ENCODE peak calls at places on chromosomes 11 and 22, in ten cellular contexts. One of them, this sample, is unnamed. For H3K9me3 and H3K4me1, the result is how much of the 10 kb centered on the place peaks cover.

GRCh38 chr22:19553201-19553600 is 29.0 kb upstream of the CLDN5 start:
- DNase-seq in trophoblast cell: no peak
- DNase-seq in ovary: no peak
- DNase-seq in A549: no peak
- DNase-seq in cardiac muscle cell: no peak
- DNase-seq in transverse colon: no peak
- DNase-seq in IMR-90: no peak
- DNase-seq in upper lobe of left lung: no peak
- DNase-seq in GM12878: no peak
- DNase-seq in left ventricle myocardium inferior: no peak
- DNase-seq in this sample: no peak

GRCh38 chr11:65793625-65794400 is 7.0 kb downstream of the OVOL1 start:
- DNase-seq in trophoblast cell: no peak
- DNase-seq in ovary: no peak
- DNase-seq in A549: no peak
- DNase-seq in cardiac muscle cell: no peak
- DNase-seq in transverse colon: peak
- DNase-seq in IMR-90: no peak
- DNase-seq in upper lobe of left lung: peak
- DNase-seq in GM12878: no peak
- DNase-seq in left ventricle myocardium inferior: no peak
- DNase-seq in this sample: no peak

GRCh38 chr11:2531987-2532703 is 87.3 kb downstream of the KCNQ1 start:
- DNase-seq in trophoblast cell: no peak
- DNase-seq in ovary: no peak
- DNase-seq in A549: no peak
- DNase-seq in cardiac muscle cell: no peak
- DNase-seq in transverse colon: peak
- DNase-seq in IMR-90: no peak
- DNase-seq in upper lobe of left lung: peak
- DNase-seq in GM12878: no peak
- DNase-seq in left ventricle myocardium inferior: peak
- DNase-seq in this sample: peak

GRCh38 chr11:2345050-2345449 is 32.1 kb upstream of the CD81 start:
- DNase-seq in trophoblast cell: no peak
- DNase-seq in ovary: no peak
- DNase-seq in A549: no peak
- DNase-seq in cardiac muscle cell: no peak
- DNase-seq in transverse colon: no peak
- DNase-seq in IMR-90: no peak
- DNase-seq in upper lobe of left lung: no peak
- DNase-seq in GM12878: no peak
- DNase-seq in left ventricle myocardium inferior: no peak
- DNase-seq in this sample: no peak

GRCh38 chr11:33520103-33520502 is 180.5 kb downstream of the C11orf91 start:
- DNase-seq in trophoblast cell: no peak
- DNase-seq in ovary: no peak
- DNase-seq in A549: no peak
- DNase-seq in cardiac muscle cell: no peak
- DNase-seq in transverse colon: no peak
- DNase-seq in IMR-90: no peak
- DNase-seq in upper lobe of left lung: no peak
- DNase-seq in GM12878: no peak
- DNase-seq in left ventricle myocardium inferior: no peak
- DNase-seq in this sample: no peak

GRCh38 chr11:23586188-23586587 is 725.9 kb upstream of the CCDC179 start:
- DNase-seq in trophoblast cell: no peak
- DNase-seq in ovary: no peak
- DNase-seq in A549: no peak
- DNase-seq in cardiac muscle cell: no peak
- DNase-seq in transverse colon: no peak
- DNase-seq in IMR-90: peak
- DNase-seq in upper lobe of left lung: no peak
- DNase-seq in GM12878: no peak
- DNase-seq in left ventricle myocardium inferior: no peak
- DNase-seq in this sample: no peak

GRCh38 chr22:28395920-28396447 is 283.7 kb downstream of the TTC28 start:
- DNase-seq in trophoblast cell: peak
- DNase-seq in ovary: no peak
- DNase-seq in A549: no peak
- DNase-seq in cardiac muscle cell: peak
- DNase-seq in transverse colon: no peak
- DNase-seq in IMR-90: peak
- DNase-seq in upper lobe of left lung: no peak
- DNase-seq in GM12878: no peak
- DNase-seq in left ventricle myocardium inferior: no peak
- DNase-seq in this sample: no peak

GRCh38 chr22:30078320-30079311 is 1.6 kb upstream of the HORMAD2 start:
- DNase-seq in trophoblast cell: no peak
- DNase-seq in ovary: no peak
- DNase-seq in A549: no peak
- DNase-seq in cardiac muscle cell: no peak
- DNase-seq in transverse colon: no peak
- DNase-seq in IMR-90: no peak
- DNase-seq in upper lobe of left lung: no peak
- DNase-seq in GM12878: peak
- DNase-seq in left ventricle myocardium inferior: no peak
- DNase-seq in this sample: no peak

GRCh38 chr11:116700586-116701220 is 72.1 kb downstream of the BUD13 start:
- DNase-seq in trophoblast cell: no peak
- DNase-seq in ovary: no peak
- DNase-seq in A549: no peak
- DNase-seq in cardiac muscle cell: no peak
- DNase-seq in transverse colon: no peak
- DNase-seq in IMR-90: no peak
- DNase-seq in upper lobe of left lung: no peak
- DNase-seq in GM12878: no peak
- DNase-seq in left ventricle myocardium inferior: no peak
- DNase-seq in this sample: no peak

GRCh38 chr22:37345863-37346514 is 63.7 kb downstream of the CYTH4 start:
- DNase-seq in trophoblast cell: no peak
- DNase-seq in ovary: peak
- DNase-seq in A549: no peak
- DNase-seq in cardiac muscle cell: peak
- DNase-seq in transverse colon: peak
- DNase-seq in IMR-90: peak
- DNase-seq in upper lobe of left lung: no peak
- DNase-seq in GM12878: no peak
- DNase-seq in left ventricle myocardium inferior: peak
- DNase-seq in this sample: no peak

GRCh38 chr11:63635762-63636465 is 21.7 kb upstream of the PLAAT3 start:
- DNase-seq in trophoblast cell: peak
- DNase-seq in ovary: peak
- DNase-seq in A549: peak
- DNase-seq in cardiac muscle cell: peak
- DNase-seq in transverse colon: peak
- DNase-seq in IMR-90: peak
- DNase-seq in upper lobe of left lung: no peak
- DNase-seq in GM12878: peak
- DNase-seq in left ventricle myocardium inferior: peak
- DNase-seq in this sample: no peak

GRCh38 chr11:67563354-67564114 is 20.1 kb upstream of the GSTP1 start:
- DNase-seq in trophoblast cell: peak
- DNase-seq in ovary: peak
- DNase-seq in A549: no peak
- DNase-seq in cardiac muscle cell: peak
- DNase-seq in transverse colon: peak
- DNase-seq in IMR-90: peak
- DNase-seq in upper lobe of left lung: no peak
- DNase-seq in GM12878: no peak
- DNase-seq in left ventricle myocardium inferior: peak
- DNase-seq in this sample: no peak

GRCh38 chr22:17893900-17894299 is 119.6 kb upstream of the BID start:
- DNase-seq in trophoblast cell: no peak
- DNase-seq in ovary: no peak
- DNase-seq in A549: no peak
- DNase-seq in cardiac muscle cell: no peak
- DNase-seq in transverse colon: peak
- DNase-seq in IMR-90: no peak
- DNase-seq in upper lobe of left lung: no peak
- DNase-seq in GM12878: no peak
- DNase-seq in left ventricle myocardium inferior: no peak
- DNase-seq in this sample: no peak

GRCh38 chr11:9169595-9170295 is 78.3 kb upstream of the SCUBE2 start:
- DNase-seq in trophoblast cell: no peak
- DNase-seq in ovary: no peak
- DNase-seq in A549: no peak
- DNase-seq in cardiac muscle cell: no peak
- DNase-seq in transverse colon: no peak
- DNase-seq in IMR-90: peak
- DNase-seq in upper lobe of left lung: no peak
- DNase-seq in GM12878: no peak
- DNase-seq in left ventricle myocardium inferior: no peak
- DNase-seq in this sample: no peak

GRCh38 chr11:12864316-12865156 is 144.6 kb upstream of the RASSF10 start:
- DNase-seq in trophoblast cell: peak
- DNase-seq in ovary: no peak
- DNase-seq in A549: no peak
- DNase-seq in cardiac muscle cell: peak
- DNase-seq in transverse colon: no peak
- DNase-seq in IMR-90: peak
- DNase-seq in upper lobe of left lung: no peak
- DNase-seq in GM12878: no peak
- DNase-seq in left ventricle myocardium inferior: no peak
- DNase-seq in this sample: no peak

DNA sequence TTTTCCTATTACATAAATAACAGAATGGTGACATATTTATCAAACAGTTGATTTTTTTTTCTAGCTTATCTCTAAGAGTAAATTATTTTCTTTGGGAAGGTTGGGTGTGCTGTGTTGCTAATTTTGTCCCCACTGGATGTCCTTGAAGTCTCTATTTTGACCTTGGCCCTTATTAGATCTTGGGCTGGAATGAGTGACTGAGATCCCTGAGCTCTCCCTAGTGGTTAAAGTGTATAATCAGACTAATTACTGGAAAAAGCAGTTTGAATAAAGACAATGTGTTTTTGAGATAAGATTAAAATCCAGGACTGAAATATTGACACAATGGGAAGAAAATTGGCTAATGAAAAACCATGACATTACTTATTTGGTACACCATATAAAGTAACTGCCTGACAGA is 56.1 kb downstream of the AASDHPPT start:
- DNase-seq in trophoblast cell: no peak
- DNase-seq in ovary: no peak
- DNase-seq in A549: no peak
- DNase-seq in cardiac muscle cell: no peak
- DNase-seq in transverse colon: no peak
- DNase-seq in IMR-90: no peak
- DNase-seq in upper lobe of left lung: no peak
- DNase-seq in GM12878: no peak
- DNase-seq in left ventricle myocardium inferior: no peak
- DNase-seq in this sample: no peak
- H3K9me3 ChIP-seq in trophoblast cell: under half
- H3K9me3 ChIP-seq in ovary: under half
- H3K9me3 ChIP-seq in A549: under half
- H3K9me3 ChIP-seq in cardiac muscle cell: under half
- H3K9me3 ChIP-seq in transverse colon: under half
- H3K9me3 ChIP-seq in IMR-90: under half
- H3K9me3 ChIP-seq in upper lobe of left lung: under half
- H3K9me3 ChIP-seq in GM12878: under half
- H3K9me3 ChIP-seq in left ventricle myocardium inferior: under half
- H3K9me3 ChIP-seq in this sample: under half

GRCh38 chr11:44592125-44592643 is 26.7 kb downstream of the CD82 start:
- DNase-seq in trophoblast cell: peak
- DNase-seq in ovary: no peak
- DNase-seq in A549: no peak
- DNase-seq in cardiac muscle cell: peak
- DNase-seq in transverse colon: peak
- DNase-seq in IMR-90: peak
- DNase-seq in upper lobe of left lung: no peak
- DNase-seq in GM12878: no peak
- DNase-seq in left ventricle myocardium inferior: no peak
- DNase-seq in this sample: no peak
- H3K4me1 ChIP-seq in trophoblast cell: under half
- H3K4me1 ChIP-seq in ovary: under half
- H3K4me1 ChIP-seq in A549: under half
- H3K4me1 ChIP-seq in cardiac muscle cell: under half
- H3K4me1 ChIP-seq in transverse colon: under half
- H3K4me1 ChIP-seq in IMR-90: under half
- H3K4me1 ChIP-seq in upper lobe of left lung: under half
- H3K4me1 ChIP-seq in GM12878: under half
- H3K4me1 ChIP-seq in left ventricle myocardium inferior: half or more
- H3K4me1 ChIP-seq in this sample: under half

GRCh38 chr22:49483281-49483905 is 344.3 kb downstream of the BRD1 start:
- DNase-seq in trophoblast cell: no peak
- DNase-seq in ovary: no peak
- DNase-seq in A549: no peak
- DNase-seq in cardiac muscle cell: no peak
- DNase-seq in transverse colon: no peak
- DNase-seq in IMR-90: no peak
- DNase-seq in upper lobe of left lung: peak
- DNase-seq in GM12878: no peak
- DNase-seq in left ventricle myocardium inferior: no peak
- DNase-seq in this sample: no peak

GRCh38 chr22:49481651-49482399 is 345.8 kb downstream of the BRD1 start:
- DNase-seq in trophoblast cell: no peak
- DNase-seq in ovary: no peak
- DNase-seq in A549: no peak
- DNase-seq in cardiac muscle cell: no peak
- DNase-seq in transverse colon: no peak
- DNase-seq in IMR-90: no peak
- DNase-seq in upper lobe of left lung: peak
- DNase-seq in GM12878: no peak
- DNase-seq in left ventricle myocardium inferior: no peak
- DNase-seq in this sample: no peak

GRCh38 chr22:49483946-49484345 is 343.7 kb downstream of the BRD1 start:
- DNase-seq in trophoblast cell: no peak
- DNase-seq in ovary: no peak
- DNase-seq in A549: no peak
- DNase-seq in cardiac muscle cell: no peak
- DNase-seq in transverse colon: no peak
- DNase-seq in IMR-90: no peak
- DNase-seq in upper lobe of left lung: no peak
- DNase-seq in GM12878: no peak
- DNase-seq in left ventricle myocardium inferior: no peak
- DNase-seq in this sample: no peak

GRCh38 chr22:49480896-49481650 is 346.6 kb downstream of the BRD1 start:
- DNase-seq in trophoblast cell: no peak
- DNase-seq in ovary: no peak
- DNase-seq in A549: no peak
- DNase-seq in cardiac muscle cell: no peak
- DNase-seq in transverse colon: no peak
- DNase-seq in IMR-90: no peak
- DNase-seq in upper lobe of left lung: no peak
- DNase-seq in GM12878: no peak
- DNase-seq in left ventricle myocardium inferior: no peak
- DNase-seq in this sample: no peak

GRCh38 chr22:49482811-49483210 is 344.9 kb downstream of the BRD1 start:
- DNase-seq in trophoblast cell: no peak
- DNase-seq in ovary: no peak
- DNase-seq in A549: no peak
- DNase-seq in cardiac muscle cell: no peak
- DNase-seq in transverse colon: no peak
- DNase-seq in IMR-90: no peak
- DNase-seq in upper lobe of left lung: no peak
- DNase-seq in GM12878: no peak
- DNase-seq in left ventricle myocardium inferior: no peak
- DNase-seq in this sample: no peak
- H3K9me3 ChIP-seq in trophoblast cell: under half
- H3K9me3 ChIP-seq in ovary: under half
- H3K9me3 ChIP-seq in A549: under half
- H3K9me3 ChIP-seq in cardiac muscle cell: under half
- H3K9me3 ChIP-seq in transverse colon: under half
- H3K9me3 ChIP-seq in IMR-90: under half
- H3K9me3 ChIP-seq in upper lobe of left lung: under half
- H3K9me3 ChIP-seq in GM12878: under half
- H3K9me3 ChIP-seq in left ventricle myocardium inferior: under half
- H3K9me3 ChIP-seq in this sample: under half

GRCh38 chr11:114089748-114090147 is 30.2 kb downstream of the ZBTB16 start:
- DNase-seq in trophoblast cell: no peak
- DNase-seq in ovary: no peak
- DNase-seq in A549: no peak
- DNase-seq in cardiac muscle cell: no peak
- DNase-seq in transverse colon: no peak
- DNase-seq in IMR-90: no peak
- DNase-seq in upper lobe of left lung: no peak
- DNase-seq in GM12878: no peak
- DNase-seq in left ventricle myocardium inferior: no peak
- DNase-seq in this sample: no peak
- H3K4me1 ChIP-seq in trophoblast cell: under half
- H3K4me1 ChIP-seq in ovary: under half
- H3K4me1 ChIP-seq in A549: under half
- H3K4me1 ChIP-seq in cardiac muscle cell: under half
- H3K4me1 ChIP-seq in transverse colon: under half
- H3K4me1 ChIP-seq in IMR-90: under half
- H3K4me1 ChIP-seq in upper lobe of left lung: half or more
- H3K4me1 ChIP-seq in GM12878: under half
- H3K4me1 ChIP-seq in left ventricle myocardium inferior: half or more
- H3K4me1 ChIP-seq in this sample: half or more

This sample was measured in pancreas.